ENCODE peak calls at places on chromosome 19, in ten cellular contexts. Y is left kidney; C is adrenal gland; X is stimulated activated CD4-positive, alpha-beta T cell treated with anti-CD3 and anti-CD28 coated beads, Interleukin-1b, Interleukin-23, amount 100 ng/mL, for 24 hours; Q is NCI-H774; R is AG08396; Z is ELF-1; I is stimulated activated CD8-positive, alpha-beta memory T cell treated with anti-CD3 and anti-CD28 coated beads, Interleukin-4, amount 100 ng/mL, for 48 hours; D is heart right ventricle; N is EL. T is an unnamed sample.

GRCh38 chr19:869245-870177 is 10.0 kb downstream of the CFD start:
- DNase-seq in Z (peak), Y (no peak), Q (no peak), C (peak), R (peak), I (no peak), N (peak), X (no peak), D (peak), T (no peak)

GRCh38 chr19:13034636-13035035 is 39.4 kb downstream of the NFIX start:
- DNase-seq in Z (no peak), Q (no peak), I (no peak), R (no peak), D (no peak), X (no peak), Y (no peak), N (no peak), C (no peak), T (no peak)

GRCh38 chr19:49773663-49774305 is 7.0 kb downstream of the AP2A1 start:
- DNase-seq in X (no peak), Q (no peak), C (no peak), Y (no peak), D (no peak), R (no peak), N (no peak), Z (no peak), I (no peak), T (no peak)

GRCh38 chr19:50657222-50657669 is 8.0 kb downstream of the C19orf81 start:
- DNase-seq in Q (no peak), Y (no peak), N (no peak), R (no peak), Z (no peak), D (no peak), I (no peak), C (no peak), X (no peak), T (no peak)

GRCh38 chr19:49430172-49430677 is 5.0 kb downstream of the GFY start:
- DNase-seq in R (no peak), N (no peak), I (no peak), C (no peak), D (no peak), Z (no peak), X (no peak), Y (no peak), Q (no peak), T (no peak)

GRCh38 chr19:57466489-57466888 is 9.5 kb upstream of the VN1R1 start:
- DNase-seq in Q (no peak), C (no peak), Z (no peak), Y (no peak), I (no peak), N (no peak), X (no peak), D (peak), R (no peak), T (no peak)

GRCh38 chr19:18514800-18515682 is 6.8 kb downstream of the ELL start:
- DNase-seq in Q (peak), I (no peak), D (peak), Y (peak), N (peak), R (no peak), X (no peak), Z (peak), C (peak), T (no peak)

GRCh38 chr19:19276851-19277250 is 3.8 kb upstream of the TM6SF2 start:
- DNase-seq in N (no peak), Y (no peak), X (no peak), D (no peak), R (no peak), I (no peak), C (no peak), Z (no peak), Q (no peak), T (no peak)

GRCh38 chr19:10646781-10647180 is 7.4 kb upstream of the ILF3 start:
- DNase-seq in C (no peak), Y (no peak), X (no peak), R (no peak), D (no peak), I (no peak), Z (no peak), N (no peak), Q (no peak), T (no peak)

T was measured in frontal cortex.